ENCODE peak calls at places on chromosomes 6 and 20, in four cellular contexts. B is SK-N-SH, J is K562, Q is HepG2. K is an unnamed sample.

GRCh38 chr6:139378882-139379341 is 4.5 kb upstream of the CITED2 start:
- DNase-seq in B (no peak), J (peak; percentile 51), Q (peak; percentile 81), K (no peak)

GRCh38 chr6:28615955-28616747 is 90.5 kb downstream of the GPX5 start:
- DNase-seq in B (no peak), J (peak; percentile 98), Q (no peak), K (no peak)

GRCh38 chr20:9051508-9051907 is 17.4 kb upstream of the PLCB4 start:
- DNase-seq in B (no peak), J (peak; percentile 32), Q (peak; percentile 43), K (no peak)

GRCh38 chr6:28789553-28790083 is 134.2 kb downstream of the TRIM27 start:
- DNase-seq in B (no peak), J (peak; percentile 91), Q (peak; percentile 80), K (no peak)

GRCh38 chr6:151161363-151161762 is 78.4 kb upstream of the AKAP12 start:
- DNase-seq in B (no peak), J (no peak), Q (no peak), K (no peak)

GRCh38 chr20:47672886-47673670 is 112.2 kb downstream of the SULF2 start:
- DNase-seq in B (no peak), J (no peak), Q (no peak), K (no peak)

GRCh38 chr6:150930816-150931215 is 65.3 kb downstream of the MTHFD1L start:
- DNase-seq in B (no peak), J (no peak), Q (no peak), K (no peak)

GRCh38 chr6:127186889-127187288 is 68.4 kb downstream of the RSPO3 start:
- DNase-seq in B (peak; percentile 14), J (peak; percentile 67), Q (peak; percentile 41), K (no peak)

GRCh38 chr6:128519132-128519930 is 1.1 kb downstream of the PTPRK start:
- DNase-seq in B (peak; percentile 17), J (no peak), Q (peak; percentile 87), K (no peak)

GRCh38 chr20:24393903-24394302 is 75.5 kb upstream of the SYNDIG1 start:
- DNase-seq in B (no peak), J (no peak), Q (no peak), K (no peak)

GRCh38 chr6:106256201-106256968 is 69.2 kb downstream of the ATG5 start:
- DNase-seq in B (peak; percentile 58), J (no peak), Q (no peak), K (no peak)

GRCh38 chr6:140366991-140367390 is 992.5 kb upstream of the CITED2 start:
- DNase-seq in B (no peak), J (no peak), Q (no peak), K (no peak)

GRCh38 chr6:158172001-158172400 is 3.9 kb downstream of the GTF2H5 start:
- DNase-seq in B (no peak), J (no peak), Q (no peak), K (no peak)

GRCh38 chr20:1281279-1282057 is 15.4 kb downstream of the SNPH start:
- DNase-seq in B (no peak), J (no peak), Q (no peak), K (no peak)

GRCh38 chr20:37229300-37229699 is 32.3 kb downstream of the GHRH start:
- DNase-seq in B (no peak), J (no peak), Q (no peak), K (no peak)

GRCh38 chr20:1809611-1810510 is 85.3 kb upstream of the SIRPA start:
- DNase-seq in B (no peak), J (no peak), Q (no peak), K (no peak)

GRCh38 chr6:17706580-17707370 is at the start of gene NUP153:
- DNase-seq in B (peak; percentile 93), J (peak; percentile 100), Q (peak; percentile 98), K (peak; percentile 96)
- TF ChIP-seq EP300 in B (no peak), J (peak; percentile 72), Q (peak; percentile 85), K (peak; percentile 36)

GRCh38 chr20:62627901-62628612 is 14.2 kb upstream of the SLCO4A1 start:
- DNase-seq in B (no peak), J (no peak), Q (no peak), K (no peak)
- TF ChIP-seq MXI1 in B (no peak), J (no peak), Q (no peak), K (no peak)

GRCh38 chr20:64164123-64164836 is at the start of gene MYT1:
- DNase-seq in B (peak; percentile 81), J (no peak), Q (no peak), K (no peak)
- TF ChIP-seq EP300 in B (no peak), J (no peak), Q (no peak), K (no peak)

GRCh38 chr6:1496092-1496491 is 106.7 kb downstream of the FOXF2 start:
- DNase-seq in B (no peak), J (no peak), Q (no peak), K (no peak)

GRCh38 chr6:1498491-1499113 is 109.2 kb downstream of the FOXF2 start:
- DNase-seq in B (no peak), J (no peak), Q (peak; percentile 15), K (no peak)

GRCh38 chr6:1499798-1500197 is 109.9 kb upstream of the FOXC1 start:
- DNase-seq in B (no peak), J (no peak), Q (no peak), K (no peak)

GRCh38 chr6:1496836-1497592 is 107.6 kb downstream of the FOXF2 start:
- DNase-seq in B (no peak), J (no peak), Q (no peak), K (no peak)

GRCh38 chr6:1497593-1498105 is 108.3 kb downstream of the FOXF2 start:
- DNase-seq in B (no peak), J (no peak), Q (no peak), K (no peak)
- TF ChIP-seq MXI1 in B (no peak), J (no peak), Q (no peak), K (no peak)

GRCh38 chr6:32096087-32096393 is 13.1 kb downstream of the TNXB start:
- DNase-seq in B (peak; percentile 59), J (no peak), Q (no peak), K (no peak)

GRCh38 chr6:32089082-32089828 is 19.9 kb downstream of the TNXB start:
- DNase-seq in B (no peak), J (no peak), Q (peak; percentile 23), K (no peak)

GRCh38 chr6:32096394-32097258 is 12.5 kb downstream of the TNXB start:
- DNase-seq in B (peak; percentile 77), J (no peak), Q (no peak), K (no peak)

GRCh38 chr6:32095338-32096086 is 13.6 kb downstream of the TNXB start:
- DNase-seq in B (peak; percentile 64), J (no peak), Q (no peak), K (no peak)

DNA sequence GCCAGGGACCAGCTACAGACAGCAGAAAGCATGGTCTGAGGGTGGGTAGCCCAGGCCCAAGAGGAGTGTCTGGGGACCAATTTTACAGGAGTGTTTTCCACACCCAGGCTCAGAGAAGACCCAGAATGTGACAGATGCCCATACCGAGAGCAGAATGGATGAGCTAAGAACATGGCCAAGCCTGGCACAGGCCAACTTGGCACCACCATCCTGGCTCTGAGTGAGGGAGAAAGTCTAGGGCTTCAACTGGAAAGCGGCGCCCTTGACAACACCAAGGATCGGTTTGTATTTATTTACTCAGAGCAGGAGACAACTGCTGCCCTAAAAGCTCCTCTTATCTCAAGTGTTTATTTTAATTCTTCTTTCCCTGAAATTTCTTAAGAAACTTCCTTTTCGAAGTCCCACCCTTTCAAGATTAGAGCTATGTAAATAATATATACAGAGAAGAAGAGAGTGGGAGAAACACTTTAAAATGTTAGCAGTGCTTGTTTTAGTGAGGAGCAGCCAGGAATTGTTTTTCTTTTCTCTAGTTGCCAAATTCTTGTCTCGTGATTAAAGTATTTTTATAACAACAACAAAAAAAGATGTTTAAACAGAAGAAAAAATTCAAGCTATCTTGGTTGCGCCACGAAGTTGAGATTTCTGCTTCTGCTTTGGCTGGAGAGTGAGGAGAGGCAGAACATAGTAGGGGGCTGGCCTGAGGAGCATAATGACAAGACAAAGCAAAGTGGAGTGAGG is 16.2 kb downstream of the TNXB start:
- DNase-seq in B (no peak), J (no peak), Q (no peak), K (no peak)
- TF ChIP-seq EP300 in B (no peak), J (no peak), Q (no peak), K (no peak)

GRCh38 chr6:121694389-121695185 is 259.1 kb downstream of the GJA1 start:
- DNase-seq in B (no peak), J (no peak), Q (no peak), K (no peak)
- TF ChIP-seq MXI1 in B (no peak), J (no peak), Q (no peak), K (no peak)

K was measured in GM12878.